ENCODE peak calls at places on chromosomes 3 and 15, in eight cellular contexts. H is OCI-LY7, F is fibroblast of lung, S is GM23338, Z is astrocyte, M is SK-N-SH, I is neuronal stem cell, W is HCT116. J is an unnamed sample.

GRCh38 chr3:194130211-194130610 is 5.7 kb upstream of the HES1 start:
- DNase-seq in H (no peak), F (no peak), S (no peak), Z (no peak), M (no peak), I (no peak), W (no peak), J (no peak)

GRCh38 chr15:68721886-68722285 is 98.8 kb downstream of the ANP32A start:
- DNase-seq in H (no peak), F (no peak), S (no peak), Z (no peak), M (no peak), I (no peak), W (no peak), J (no peak)

GRCh38 chr3:5531741-5532140 is 344.2 kb downstream of the EDEM1 start:
- DNase-seq in H (no peak), F (no peak), S (no peak), Z (no peak), M (no peak), I (no peak), W (no peak), J (no peak)

GRCh38 chr3:139430467-139430866 is 41.0 kb upstream of the COPB2 start:
- DNase-seq in H (no peak), F (no peak), S (no peak), Z (no peak), M (no peak), I (no peak), W (no peak), J (no peak)

GRCh38 chr3:167705840-167706239 is 28.9 kb downstream of the PDCD10 start:
- DNase-seq in H (no peak), F (peak; percentile 50), S (no peak), Z (peak; percentile 38), M (no peak), I (no peak), W (no peak), J (no peak)

GRCh38 chr3:160464321-160464720 is 14.7 kb upstream of the TRIM59 start:
- DNase-seq in H (no peak), F (no peak), S (no peak), Z (no peak), M (no peak), I (no peak), W (no peak), J (no peak)

GRCh38 chr3:8325306-8325705 is 176.3 kb upstream of the LMCD1 start:
- DNase-seq in H (no peak), F (peak; percentile 62), S (no peak), Z (peak; percentile 58), M (no peak), I (no peak), W (no peak), J (no peak)

GRCh38 chr3:148467341-148467740 is 230.4 kb upstream of the AGTR1 start:
- DNase-seq in H (no peak), F (no peak), S (no peak), Z (no peak), M (no peak), I (no peak), W (no peak), J (no peak)

GRCh38 chr3:122921791-122922651 is 105.5 kb downstream of the SEMA5B start:
- DNase-seq in H (no peak), F (no peak), S (peak; percentile 87), Z (no peak), M (no peak), I (peak; percentile 15), W (no peak), J (peak; percentile 78)

GRCh38 chr15:45522931-45523331 is 376 bp upstream of the SLC30A4 start:
- DNase-seq in H (no peak), F (peak; percentile 53), S (peak; percentile 65), Z (peak; percentile 45), M (no peak), I (peak; percentile 41), W (no peak), J (no peak)

GRCh38 chr3:42891042-42891441 is 14.9 kb upstream of the ZNF662 start:
- DNase-seq in H (no peak), F (peak; percentile 10), S (peak; percentile 94), Z (no peak), M (no peak), I (no peak), W (no peak), J (peak; percentile 72)

GRCh38 chr3:131174752-131175151 is 148.1 kb downstream of the NEK11 start:
- DNase-seq in H (peak; percentile 17), F (peak; percentile 42), S (no peak), Z (peak; percentile 27), M (no peak), I (no peak), W (no peak), J (no peak)

GRCh38 chr3:188635258-188636038 is 481.5 kb downstream of the LPP start:
- DNase-seq in H (no peak), F (peak; percentile 81), S (peak; percentile 2), Z (peak; percentile 76), M (no peak), I (no peak), W (no peak), J (no peak)

GRCh38 chr15:50340431-50340830 is 14.6 kb downstream of the GABPB1 start:
- DNase-seq in H (no peak), F (no peak), S (no peak), Z (no peak), M (no peak), I (no peak), W (no peak), J (no peak)

GRCh38 chr15:45606841-45607240 is 19.7 kb downstream of the BLOC1S6 start:
- DNase-seq in H (peak; percentile 37), F (no peak), S (no peak), Z (no peak), M (no peak), I (no peak), W (no peak), J (no peak)

GRCh38 chr15:63322541-63322940 is 45.1 kb downstream of the APH1B start:
- DNase-seq in H (no peak), F (peak; percentile 38), S (no peak), Z (no peak), M (peak; percentile 75), I (no peak), W (no peak), J (no peak)

GRCh38 chr15:62847900-62848489 is 194.6 kb upstream of the TPM1 start:
- DNase-seq in H (peak; percentile 24), F (peak; percentile 50), S (peak; percentile 90), Z (peak; percentile 27), M (peak; percentile 62), I (peak; percentile 32), W (peak; percentile 53), J (peak; percentile 74)

GRCh38 chr3:157436583-157437300 is at the start of gene PTX3:
- DNase-seq in H (no peak), F (peak; percentile 92), S (peak; percentile 54), Z (peak; percentile 91), M (peak; percentile 8), I (peak; percentile 33), W (no peak), J (peak; percentile 51)

GRCh38 chr3:122021811-122022401 is at the start of gene ILDR1:
- DNase-seq in H (peak; percentile 78), F (no peak), S (peak; percentile 74), Z (no peak), M (peak; percentile 35), I (no peak), W (peak; percentile 26), J (peak; percentile 48)

GRCh38 chr15:87756072-87756471 is 500.5 kb downstream of the NTRK3 start:
- DNase-seq in H (no peak), F (no peak), S (no peak), Z (no peak), M (no peak), I (no peak), W (no peak), J (no peak)

GRCh38 chr3:137792633-137793271 is 28.6 kb downstream of the SOX14 start:
- DNase-seq in H (peak; percentile 27), F (no peak), S (peak; percentile 85), Z (no peak), M (peak; percentile 38), I (no peak), W (peak; percentile 34), J (peak; percentile 73)

GRCh38 chr3:11143476-11143875 is 10.8 kb upstream of the HRH1 start:
- DNase-seq in H (no peak), F (peak; percentile 40), S (no peak), Z (no peak), M (no peak), I (no peak), W (no peak), J (no peak)
- H3K4me2 ChIP-seq in H (no peak overlapping the region), F (no peak overlapping the region), S (no peak overlapping the region), Z (peak overlapping the region; percentile 53), M (no peak overlapping the region), I (no peak overlapping the region), W (no peak overlapping the region), J (no peak overlapping the region)

GRCh38 chr3:170797685-170798084 is 72.3 kb downstream of the RPL22L1 start:
- DNase-seq in H (no peak), F (no peak), S (no peak), Z (no peak), M (no peak), I (no peak), W (no peak), J (no peak)

GRCh38 chr3:170802164-170803151 is 67.5 kb downstream of the RPL22L1 start:
- DNase-seq in H (no peak), F (peak; percentile 95), S (no peak), Z (peak; percentile 95), M (no peak), I (no peak), W (no peak), J (no peak)

GRCh38 chr3:170804095-170804494 is 65.9 kb downstream of the RPL22L1 start:
- DNase-seq in H (no peak), F (no peak), S (no peak), Z (no peak), M (no peak), I (no peak), W (no peak), J (no peak)

GRCh38 chr3:170801597-170801996 is 68.4 kb downstream of the RPL22L1 start:
- DNase-seq in H (no peak), F (no peak), S (no peak), Z (no peak), M (no peak), I (no peak), W (no peak), J (no peak)

DNA sequence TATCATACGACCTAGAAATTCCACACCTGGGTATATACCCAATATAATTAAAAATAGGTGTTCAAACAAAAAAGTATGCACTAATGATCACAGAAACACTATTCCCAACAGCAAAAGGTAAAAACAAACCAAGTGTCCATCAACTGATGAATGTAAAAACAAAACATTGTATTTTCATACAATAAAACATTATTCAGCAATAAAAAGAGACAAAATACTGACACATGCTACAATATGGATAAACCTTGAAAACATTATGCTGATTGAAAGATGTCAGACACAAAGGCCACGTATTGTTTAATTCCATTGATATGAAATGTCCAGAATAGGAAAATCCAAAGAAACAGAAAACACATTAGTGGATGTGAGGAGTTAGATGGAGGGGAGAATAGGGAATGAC is 71.0 kb downstream of the RPL22L1 start:
- DNase-seq in H (no peak), F (no peak), S (no peak), Z (no peak), M (no peak), I (no peak), W (no peak), J (no peak)
- H3K4me2 ChIP-seq in H (no peak overlapping the region), F (no peak overlapping the region), S (no peak overlapping the region), Z (no peak overlapping the region), M (no peak overlapping the region), I (no peak overlapping the region), W (no peak overlapping the region), J (no peak overlapping the region)

GRCh38 chr3:69091389-69092029 is 6.8 kb downstream of the ARL6IP5 start:
- DNase-seq in H (no peak), F (no peak), S (no peak), Z (no peak), M (no peak), I (no peak), W (no peak), J (no peak)
- H3K4me2 ChIP-seq in H (peak overlapping the region; percentile 76), F (no peak overlapping the region), S (no peak overlapping the region), Z (peak overlapping the region; percentile 54), M (no peak overlapping the region), I (no peak overlapping the region), W (no peak overlapping the region), J (peak overlapping the region; percentile 59)

GRCh38 chr3:14548321-14548729 is 8.2 kb upstream of the GRIP2 start:
- DNase-seq in H (peak; percentile 61), F (peak; percentile 45), S (peak; percentile 83), Z (peak; percentile 29), M (peak; percentile 89), I (peak; percentile 60), W (peak; percentile 39), J (peak; percentile 88)
- H3K4me2 ChIP-seq in H (no peak overlapping the region), F (no peak overlapping the region), S (no peak overlapping the region), Z (no peak overlapping the region), M (no peak overlapping the region), I (no peak overlapping the region), W (no peak overlapping the region), J (no peak overlapping the region)